ENCODE peak calls at places on chromosomes 13 and 19, in six cellular contexts. N is aorta; H is heart right ventricle; P is K562; J is neuronal stem cell; Y is CD8-positive, alpha-beta memory T cell. M is an unnamed sample. For H3K4me1, the result is how much of the 10 kb centered on the place peaks cover.

GRCh38 chr19:12711187-12711586 is 12.5 kb downstream of the TNPO2 start:
- DNase-seq in N (no peak), H (no peak), P (no peak), J (no peak), Y (no peak), M (no peak)

GRCh38 chr19:45473366-45474190 is 5.8 kb downstream of the FOSB start:
- DNase-seq in N (no peak), H (no peak), P (no peak), J (no peak), Y (peak), M (no peak)

GRCh38 chr19:42362891-42363440 is 27.1 kb downstream of the CNFN start:
- DNase-seq in N (no peak), H (no peak), P (no peak), J (no peak), Y (no peak), M (no peak)

GRCh38 chr13:43348397-43348796 is 325.0 kb downstream of the DNAJC15 start:
- DNase-seq in N (no peak), H (no peak), P (no peak), J (no peak), Y (no peak), M (no peak)

GRCh38 chr19:55600336-55601028 is 394 bp downstream of the ZNF524 start:
- DNase-seq in N (no peak), H (no peak), P (no peak), J (peak), Y (no peak), M (no peak)

GRCh38 chr13:77180011-77180410 is 146.9 kb downstream of the MYCBP2 start:
- DNase-seq in N (no peak), H (no peak), P (no peak), J (no peak), Y (no peak), M (no peak)

GRCh38 chr13:73681015-73681414 is 453.2 kb downstream of the KLF12 start:
- DNase-seq in N (no peak), H (no peak), P (no peak), J (no peak), Y (no peak), M (no peak)

GRCh38 chr13:30088312-30088855 is 219.0 kb downstream of the KATNAL1 start:
- DNase-seq in N (no peak), H (no peak), P (no peak), J (no peak), Y (no peak), M (no peak)

GRCh38 chr19:50252887-50253268 is 49.5 kb downstream of the MYH14 start:
- DNase-seq in N (no peak), H (no peak), P (no peak), J (no peak), Y (no peak), M (no peak)

GRCh38 chr19:1131718-1132552 is 28.1 kb downstream of the GPX4 start:
- DNase-seq in N (peak), H (peak), P (peak), J (peak), Y (peak), M (peak)

GRCh38 chr13:111152836-111153235 is 37.7 kb downstream of the ARHGEF7 start:
- DNase-seq in N (no peak), H (no peak), P (no peak), J (peak), Y (no peak), M (no peak)

GRCh38 chr13:25971499-25972145 is 80.2 kb downstream of the SHISA2 start:
- DNase-seq in N (no peak), H (no peak), P (no peak), J (no peak), Y (peak), M (no peak)

GRCh38 chr13:29730253-29730652 is 120.2 kb downstream of the UBL3 start:
- DNase-seq in N (no peak), H (no peak), P (no peak), J (no peak), Y (no peak), M (no peak)

GRCh38 chr19:40524655-40525054 is 52.0 kb upstream of the SHKBP1 start:
- DNase-seq in N (no peak), H (no peak), P (no peak), J (no peak), Y (no peak), M (no peak)

GRCh38 chr13:107266657-107267056 is 698.7 kb upstream of the ARGLU1 start:
- DNase-seq in N (no peak), H (no peak), P (no peak), J (no peak), Y (no peak), M (no peak)

GRCh38 chr19:10713317-10713716 is 4.6 kb upstream of the DNM2 start:
- DNase-seq in N (no peak), H (no peak), P (no peak), J (no peak), Y (no peak), M (peak)

DNA sequence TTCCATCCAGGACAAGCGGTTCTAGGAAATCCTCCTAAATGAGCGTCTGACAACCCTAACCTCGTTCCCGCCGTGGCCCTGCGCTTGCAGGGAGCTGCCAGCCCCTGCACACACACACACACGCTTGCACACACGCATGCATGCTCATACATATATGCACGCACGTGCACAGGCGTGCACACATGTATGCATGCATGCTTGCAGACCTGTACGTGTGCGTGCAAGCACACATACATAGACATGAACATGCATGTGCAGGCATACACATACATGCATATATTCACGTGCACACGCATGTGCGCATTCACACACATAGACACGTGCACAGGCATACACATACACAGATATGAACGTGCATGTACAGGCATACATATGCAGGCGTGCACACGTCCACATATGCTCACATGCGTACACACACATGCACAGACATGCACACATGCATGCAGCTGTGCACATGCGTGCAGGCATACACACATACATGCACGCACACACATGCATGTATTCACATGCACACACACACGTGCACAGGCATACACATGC is 35.6 kb downstream of the SMIM24 start:
- DNase-seq in N (no peak), H (no peak), P (no peak), J (no peak), Y (no peak), M (no peak)
- H3K4me1 ChIP-seq in N (under half), H (under half), P (under half), J (under half), Y (under half), M (under half)

GRCh38 chr19:16420781-16421386 is 50.9 kb downstream of the EPS15L1 start:
- DNase-seq in N (no peak), H (peak), P (no peak), J (no peak), Y (no peak), M (no peak)
- H3K4me1 ChIP-seq in N (under half), H (under half), P (under half), J (under half), Y (under half), M (under half)

GRCh38 chr19:29833614-29834261 is 21.9 kb downstream of the CCNE1 start:
- DNase-seq in N (no peak), H (no peak), P (no peak), J (no peak), Y (no peak), M (no peak)
- H3K4me1 ChIP-seq in N (under half), H (under half), P (under half), J (under half), Y (half or more), M (under half)

DNA sequence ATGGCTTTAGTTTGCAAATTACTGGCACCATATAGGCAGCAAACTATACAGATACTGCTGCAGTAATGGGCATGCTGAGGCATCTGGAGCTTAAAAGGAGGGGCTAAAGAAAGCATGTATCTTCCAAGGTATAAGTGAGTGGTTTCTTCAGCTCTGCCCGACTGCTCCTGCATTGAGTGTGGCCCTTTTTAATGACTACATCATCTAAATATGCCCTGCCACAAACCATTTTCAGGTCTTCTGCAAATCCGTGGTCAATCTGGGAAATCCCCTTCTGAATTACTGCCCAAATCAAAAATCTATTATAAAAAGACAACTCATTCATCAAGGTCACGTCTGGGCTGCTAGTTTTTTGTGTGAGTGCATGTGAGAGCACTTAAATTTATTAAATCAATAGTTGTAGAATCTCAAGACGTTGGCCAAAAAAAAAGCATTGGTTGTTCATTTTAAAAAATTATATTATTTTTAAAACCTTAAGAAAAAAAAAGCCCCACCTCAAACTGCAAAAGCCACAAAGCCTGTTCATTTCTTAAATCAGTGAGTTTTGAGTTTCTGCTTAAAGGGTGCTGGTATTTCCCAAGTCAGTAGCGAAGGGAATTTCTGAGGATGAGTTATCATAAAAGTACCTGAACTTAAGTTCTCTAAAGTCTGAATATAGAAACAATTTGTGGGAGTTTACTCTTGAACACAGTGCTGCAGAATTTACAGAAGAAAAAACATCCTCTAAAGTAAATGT is 16.3 kb downstream of the LCP1 start:
- DNase-seq in N (no peak), H (no peak), P (no peak), J (no peak), Y (peak), M (no peak)
- H3K4me1 ChIP-seq in N (under half), H (under half), P (under half), J (under half), Y (half or more), M (under half)

M was measured in transverse colon.